ENCODE peak calls at places on chromosomes 4 and X, in ten cellular contexts. One of them, this sample, is unnamed.

GRCh38 chr4:107818301-107818910 is 6.3 kb upstream of the SGMS2 start:
- DNase-seq in tibial nerve: no peak
- DNase-seq in Peyer's patch: no peak
- DNase-seq in right lobe of liver: no peak
- DNase-seq in esophagus squamous epithelium: no peak
- DNase-seq in stomach: no peak
- DNase-seq in sigmoid colon: no peak
- DNase-seq in prostate gland: no peak
- DNase-seq in suprapubic skin: no peak
- DNase-seq in A549: no peak
- DNase-seq in this sample: no peak

GRCh38 chr4:20681263-20681662 is 19.0 kb upstream of the PACRGL start:
- DNase-seq in tibial nerve: no peak
- DNase-seq in Peyer's patch: no peak
- DNase-seq in right lobe of liver: no peak
- DNase-seq in esophagus squamous epithelium: no peak
- DNase-seq in stomach: peak; percentile 26
- DNase-seq in sigmoid colon: peak; percentile 70
- DNase-seq in prostate gland: no peak
- DNase-seq in suprapubic skin: no peak
- DNase-seq in A549: no peak
- DNase-seq in this sample: no peak

GRCh38 chr4:140567722-140568121 is 1.0 kb downstream of the UCP1 start:
- DNase-seq in tibial nerve: no peak
- DNase-seq in Peyer's patch: no peak
- DNase-seq in right lobe of liver: no peak
- DNase-seq in esophagus squamous epithelium: no peak
- DNase-seq in stomach: no peak
- DNase-seq in sigmoid colon: no peak
- DNase-seq in prostate gland: no peak
- DNase-seq in suprapubic skin: no peak
- DNase-seq in A549: no peak
- DNase-seq in this sample: no peak

GRCh38 chrX:15468036-15468435 is 25.1 kb downstream of the PIR start:
- DNase-seq in tibial nerve: peak; percentile 58
- DNase-seq in Peyer's patch: no peak
- DNase-seq in right lobe of liver: no peak
- DNase-seq in esophagus squamous epithelium: no peak
- DNase-seq in stomach: no peak
- DNase-seq in sigmoid colon: no peak
- DNase-seq in prostate gland: peak; percentile 38
- DNase-seq in suprapubic skin: no peak
- DNase-seq in A549: no peak
- DNase-seq in this sample: no peak

GRCh38 chr4:2930821-2931764 is 32.1 kb downstream of the NOP14 start:
- DNase-seq in tibial nerve: no peak
- DNase-seq in Peyer's patch: peak; percentile 47
- DNase-seq in right lobe of liver: peak; percentile 52
- DNase-seq in esophagus squamous epithelium: no peak
- DNase-seq in stomach: peak; percentile 86
- DNase-seq in sigmoid colon: no peak
- DNase-seq in prostate gland: peak; percentile 47
- DNase-seq in suprapubic skin: peak; percentile 78
- DNase-seq in A549: no peak
- DNase-seq in this sample: no peak

GRCh38 chr4:85151786-85152185 is 185.3 kb upstream of the WDFY3 start:
- DNase-seq in tibial nerve: no peak
- DNase-seq in Peyer's patch: no peak
- DNase-seq in right lobe of liver: no peak
- DNase-seq in esophagus squamous epithelium: no peak
- DNase-seq in stomach: no peak
- DNase-seq in sigmoid colon: no peak
- DNase-seq in prostate gland: no peak
- DNase-seq in suprapubic skin: no peak
- DNase-seq in A549: no peak
- DNase-seq in this sample: no peak

GRCh38 chrX:39808471-39808917 is 289.3 kb downstream of the BCOR start:
- DNase-seq in tibial nerve: peak; percentile 18
- DNase-seq in Peyer's patch: no peak
- DNase-seq in right lobe of liver: no peak
- DNase-seq in esophagus squamous epithelium: no peak
- DNase-seq in stomach: no peak
- DNase-seq in sigmoid colon: no peak
- DNase-seq in prostate gland: no peak
- DNase-seq in suprapubic skin: no peak
- DNase-seq in A549: no peak
- DNase-seq in this sample: no peak

GRCh38 chr4:158208931-158209640 is 1.2 kb upstream of the TMEM144 start:
- DNase-seq in tibial nerve: no peak
- DNase-seq in Peyer's patch: no peak
- DNase-seq in right lobe of liver: no peak
- DNase-seq in esophagus squamous epithelium: no peak
- DNase-seq in stomach: no peak
- DNase-seq in sigmoid colon: no peak
- DNase-seq in prostate gland: no peak
- DNase-seq in suprapubic skin: no peak
- DNase-seq in A549: no peak
- DNase-seq in this sample: no peak

GRCh38 chr4:169236901-169237626 is 33.7 kb downstream of the SH3RF1 start:
- DNase-seq in tibial nerve: no peak
- DNase-seq in Peyer's patch: no peak
- DNase-seq in right lobe of liver: peak; percentile 70
- DNase-seq in esophagus squamous epithelium: no peak
- DNase-seq in stomach: no peak
- DNase-seq in sigmoid colon: no peak
- DNase-seq in prostate gland: peak; percentile 80
- DNase-seq in suprapubic skin: no peak
- DNase-seq in A549: no peak
- DNase-seq in this sample: no peak

GRCh38 chrX:112846787-112847186 is 6.2 kb upstream of the AMOT start:
- DNase-seq in tibial nerve: no peak
- DNase-seq in Peyer's patch: no peak
- DNase-seq in right lobe of liver: no peak
- DNase-seq in esophagus squamous epithelium: no peak
- DNase-seq in stomach: no peak
- DNase-seq in sigmoid colon: no peak
- DNase-seq in prostate gland: no peak
- DNase-seq in suprapubic skin: no peak
- DNase-seq in A549: no peak
- DNase-seq in this sample: no peak

GRCh38 chrX:112841114-112841819 is 636 bp upstream of the AMOT start:
- DNase-seq in tibial nerve: peak; percentile 75
- DNase-seq in Peyer's patch: peak; percentile 92
- DNase-seq in right lobe of liver: peak; percentile 87
- DNase-seq in esophagus squamous epithelium: peak; percentile 5
- DNase-seq in stomach: peak; percentile 83
- DNase-seq in sigmoid colon: peak; percentile 93
- DNase-seq in prostate gland: peak; percentile 85
- DNase-seq in suprapubic skin: peak; percentile 85
- DNase-seq in A549: peak; percentile 81
- DNase-seq in this sample: peak; percentile 85

GRCh38 chrX:112846114-112846513 is 5.5 kb upstream of the AMOT start:
- DNase-seq in tibial nerve: no peak
- DNase-seq in Peyer's patch: no peak
- DNase-seq in right lobe of liver: no peak
- DNase-seq in esophagus squamous epithelium: no peak
- DNase-seq in stomach: no peak
- DNase-seq in sigmoid colon: no peak
- DNase-seq in prostate gland: no peak
- DNase-seq in suprapubic skin: no peak
- DNase-seq in A549: no peak
- DNase-seq in this sample: no peak

GRCh38 chrX:112841820-112842157 is 1.2 kb upstream of the AMOT start:
- DNase-seq in tibial nerve: no peak
- DNase-seq in Peyer's patch: no peak
- DNase-seq in right lobe of liver: no peak
- DNase-seq in esophagus squamous epithelium: no peak
- DNase-seq in stomach: no peak
- DNase-seq in sigmoid colon: no peak
- DNase-seq in prostate gland: no peak
- DNase-seq in suprapubic skin: no peak
- DNase-seq in A549: no peak
- DNase-seq in this sample: no peak

DNA sequence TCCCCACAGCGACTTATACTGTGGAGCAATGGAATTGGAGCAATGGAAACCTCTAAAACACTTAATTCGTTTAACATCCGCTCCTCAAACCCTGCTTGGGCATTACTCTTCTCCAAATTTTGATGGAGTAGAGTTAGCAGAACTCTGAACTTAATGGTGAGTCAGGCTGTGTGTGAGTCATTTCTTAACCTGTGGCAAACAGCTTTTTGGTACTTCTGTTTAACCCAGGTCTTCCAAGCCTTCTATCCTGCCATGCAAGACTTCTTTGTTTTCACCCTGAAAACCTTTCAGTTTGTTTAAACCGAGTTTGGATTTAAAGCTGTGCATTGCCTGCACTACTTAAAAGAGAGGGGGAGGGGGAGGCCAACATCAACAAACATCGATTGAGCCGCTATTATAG is 3.6 kb upstream of the AMOT start:
- DNase-seq in tibial nerve: no peak
- DNase-seq in Peyer's patch: no peak
- DNase-seq in right lobe of liver: no peak
- DNase-seq in esophagus squamous epithelium: no peak
- DNase-seq in stomach: no peak
- DNase-seq in sigmoid colon: no peak
- DNase-seq in prostate gland: no peak
- DNase-seq in suprapubic skin: no peak
- DNase-seq in A549: no peak
- DNase-seq in this sample: no peak
- H3K27ac ChIP-seq in tibial nerve: no peak overlapping the region
- H3K27ac ChIP-seq in Peyer's patch: no peak overlapping the region
- H3K27ac ChIP-seq in right lobe of liver: no peak overlapping the region
- H3K27ac ChIP-seq in esophagus squamous epithelium: no peak overlapping the region
- H3K27ac ChIP-seq in stomach: no peak overlapping the region
- H3K27ac ChIP-seq in sigmoid colon: no peak overlapping the region
- H3K27ac ChIP-seq in prostate gland: no peak overlapping the region
- H3K27ac ChIP-seq in suprapubic skin: no peak overlapping the region
- H3K27ac ChIP-seq in A549: no peak overlapping the region
- H3K27ac ChIP-seq in this sample: no peak overlapping the region

DNA sequence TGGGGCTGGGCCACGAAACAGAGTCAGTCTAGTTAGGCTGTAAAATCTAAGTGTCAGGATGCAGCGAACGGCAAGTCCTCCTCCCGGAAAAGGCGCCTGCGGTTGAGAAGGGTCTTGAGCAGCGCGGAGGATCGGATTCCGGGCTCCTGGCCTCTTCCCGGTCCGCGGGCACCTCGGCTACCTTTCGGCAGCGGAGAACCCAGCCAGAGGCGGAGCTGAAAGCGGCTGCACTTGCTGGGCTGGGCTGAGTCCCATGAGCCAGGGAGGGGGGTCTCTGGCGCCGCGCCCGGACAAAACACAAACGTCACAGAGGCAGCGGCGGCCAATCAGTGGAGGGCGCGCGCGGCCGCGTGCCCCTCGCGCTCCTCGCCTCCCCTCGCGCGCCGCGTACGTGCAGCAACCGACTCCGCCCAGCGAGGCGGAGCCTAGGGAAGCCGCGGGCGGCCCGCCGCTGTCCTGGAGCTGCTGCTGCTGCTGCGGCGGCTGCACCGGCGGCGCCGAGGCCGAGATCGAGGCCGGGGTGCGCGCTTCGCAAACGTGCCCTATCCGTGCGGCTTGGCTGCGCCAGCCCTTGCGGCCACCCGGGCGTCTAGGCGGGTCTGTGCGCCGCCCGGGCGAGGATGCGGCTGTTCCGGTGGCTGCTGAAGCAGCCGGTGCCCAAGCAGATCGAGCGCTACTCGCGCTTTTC is at the start of gene PDK3:
- DNase-seq in tibial nerve: peak; percentile 82
- DNase-seq in Peyer's patch: peak; percentile 95
- DNase-seq in right lobe of liver: peak; percentile 92
- DNase-seq in esophagus squamous epithelium: peak; percentile 30
- DNase-seq in stomach: peak; percentile 91
- DNase-seq in sigmoid colon: peak; percentile 96
- DNase-seq in prostate gland: peak; percentile 78
- DNase-seq in suprapubic skin: peak; percentile 91
- DNase-seq in A549: peak; percentile 88
- DNase-seq in this sample: peak; percentile 93
- TF ChIP-seq POLR2A in tibial nerve: peak; percentile 82
- TF ChIP-seq POLR2A in Peyer's patch: peak; percentile 50
- TF ChIP-seq POLR2A in right lobe of liver: peak; percentile 83
- TF ChIP-seq POLR2A in esophagus squamous epithelium: no peak
- TF ChIP-seq POLR2A in stomach: no peak
- TF ChIP-seq POLR2A in sigmoid colon: peak; percentile 40
- TF ChIP-seq POLR2A in prostate gland: peak; percentile 92
- TF ChIP-seq POLR2A in suprapubic skin: no peak
- TF ChIP-seq POLR2A in A549: peak; percentile 77
- TF ChIP-seq POLR2A in this sample: peak; percentile 77

GRCh38 chrX:103793541-103793932 is 16.9 kb downstream of the PLP1 start:
- DNase-seq in tibial nerve: no peak
- DNase-seq in Peyer's patch: no peak
- DNase-seq in right lobe of liver: no peak
- DNase-seq in esophagus squamous epithelium: no peak
- DNase-seq in stomach: no peak
- DNase-seq in sigmoid colon: no peak
- DNase-seq in prostate gland: no peak
- DNase-seq in suprapubic skin: no peak
- DNase-seq in A549: no peak
- DNase-seq in this sample: no peak
- H3K4me3 ChIP-seq in tibial nerve: no peak overlapping the region
- H3K4me3 ChIP-seq in Peyer's patch: no peak overlapping the region
- H3K4me3 ChIP-seq in right lobe of liver: no peak overlapping the region
- H3K4me3 ChIP-seq in esophagus squamous epithelium: no peak overlapping the region
- H3K4me3 ChIP-seq in stomach: no peak overlapping the region
- H3K4me3 ChIP-seq in sigmoid colon: no peak overlapping the region
- H3K4me3 ChIP-seq in prostate gland: no peak overlapping the region
- H3K4me3 ChIP-seq in suprapubic skin: no peak overlapping the region
- H3K4me3 ChIP-seq in A549: no peak overlapping the region
- H3K4me3 ChIP-seq in this sample: no peak overlapping the region

GRCh38 chrX:37753384-37753783 is 26.5 kb upstream of the CYBB start:
- DNase-seq in tibial nerve: no peak
- DNase-seq in Peyer's patch: no peak
- DNase-seq in right lobe of liver: no peak
- DNase-seq in esophagus squamous epithelium: no peak
- DNase-seq in stomach: no peak
- DNase-seq in sigmoid colon: no peak
- DNase-seq in prostate gland: no peak
- DNase-seq in suprapubic skin: no peak
- DNase-seq in A549: no peak
- DNase-seq in this sample: no peak

GRCh38 chrX:37754518-37754917 is 25.3 kb upstream of the CYBB start:
- DNase-seq in tibial nerve: no peak
- DNase-seq in Peyer's patch: no peak
- DNase-seq in right lobe of liver: no peak
- DNase-seq in esophagus squamous epithelium: no peak
- DNase-seq in stomach: no peak
- DNase-seq in sigmoid colon: no peak
- DNase-seq in prostate gland: no peak
- DNase-seq in suprapubic skin: no peak
- DNase-seq in A549: no peak
- DNase-seq in this sample: no peak

GRCh38 chrX:37757082-37757481 is 22.8 kb upstream of the CYBB start:
- DNase-seq in tibial nerve: no peak
- DNase-seq in Peyer's patch: no peak
- DNase-seq in right lobe of liver: no peak
- DNase-seq in esophagus squamous epithelium: no peak
- DNase-seq in stomach: no peak
- DNase-seq in sigmoid colon: no peak
- DNase-seq in prostate gland: no peak
- DNase-seq in suprapubic skin: no peak
- DNase-seq in A549: no peak
- DNase-seq in this sample: no peak

GRCh38 chrX:37752941-37753340 is 26.9 kb upstream of the CYBB start:
- DNase-seq in tibial nerve: no peak
- DNase-seq in Peyer's patch: no peak
- DNase-seq in right lobe of liver: no peak
- DNase-seq in esophagus squamous epithelium: no peak
- DNase-seq in stomach: no peak
- DNase-seq in sigmoid colon: no peak
- DNase-seq in prostate gland: no peak
- DNase-seq in suprapubic skin: no peak
- DNase-seq in A549: no peak
- DNase-seq in this sample: no peak

GRCh38 chrX:37755073-37755472 is 24.8 kb upstream of the CYBB start:
- DNase-seq in tibial nerve: no peak
- DNase-seq in Peyer's patch: peak; percentile 64
- DNase-seq in right lobe of liver: no peak
- DNase-seq in esophagus squamous epithelium: no peak
- DNase-seq in stomach: no peak
- DNase-seq in sigmoid colon: no peak
- DNase-seq in prostate gland: no peak
- DNase-seq in suprapubic skin: no peak
- DNase-seq in A549: no peak
- DNase-seq in this sample: no peak
- H3K27ac ChIP-seq in tibial nerve: no peak overlapping the region
- H3K27ac ChIP-seq in Peyer's patch: no peak overlapping the region
- H3K27ac ChIP-seq in right lobe of liver: no peak overlapping the region
- H3K27ac ChIP-seq in esophagus squamous epithelium: no peak overlapping the region
- H3K27ac ChIP-seq in stomach: no peak overlapping the region
- H3K27ac ChIP-seq in sigmoid colon: no peak overlapping the region
- H3K27ac ChIP-seq in prostate gland: no peak overlapping the region
- H3K27ac ChIP-seq in suprapubic skin: no peak overlapping the region
- H3K27ac ChIP-seq in A549: no peak overlapping the region
- H3K27ac ChIP-seq in this sample: no peak overlapping the region

This sample was measured in heart left ventricle.